ENCODE peak calls at places on chromosome 5, in four cellular contexts. T, R, I and V are unnamed samples.
A peak's percentile ranks its signal among the peaks of the same experiment; 100 is the strongest.

GRCh38 chr5:78162253-78162862 is 132.1 kb downstream of the AP3B1 start:
- DNase-seq in T (no peak), R (peak; percentile 36), I (no peak), V (no peak)

GRCh38 chr5:72752909-72753308 is 63.6 kb upstream of the TNPO1 start:
- DNase-seq in T (no peak), R (no peak), I (no peak), V (no peak)

GRCh38 chr5:149046196-149046829 is 16.5 kb downstream of the SH3TC2 start:
- DNase-seq in T (no peak), R (no peak), I (no peak), V (no peak)

GRCh38 chr5:39578887-39579497 is 154.2 kb upstream of the DAB2 start:
- DNase-seq in T (no peak), R (peak; percentile 34), I (no peak), V (no peak)

GRCh38 chr5:175444060-175444904 is at the start of gene DRD1:
- DNase-seq in T (peak; percentile 57), R (no peak), I (no peak), V (peak; percentile 73)

GRCh38 chr5:74640450-74641013 is at the start of gene ENC1:
- DNase-seq in T (peak; percentile 88), R (peak; percentile 66), I (peak; percentile 75), V (peak; percentile 91)

GRCh38 chr5:72036951-72037350 is 70.3 kb upstream of the MAP1B start:
- DNase-seq in T (no peak), R (peak; percentile 80), I (no peak), V (no peak)

GRCh38 chr5:111656580-111656979 is 100.4 kb downstream of the NREP start:
- DNase-seq in T (no peak), R (no peak), I (no peak), V (no peak)

GRCh38 chr5:134153241-134153640 is 23.5 kb downstream of the SKP1 start:
- DNase-seq in T (no peak), R (no peak), I (no peak), V (no peak)

GRCh38 chr5:137622850-137623249 is 113.0 kb downstream of the KLHL3 start:
- DNase-seq in T (peak; percentile 86), R (peak; percentile 76), I (no peak), V (no peak)

GRCh38 chr5:180304431-180305375 is 12.8 kb upstream of the MAPK9 start:
- DNase-seq in T (no peak), R (no peak), I (no peak), V (no peak)

GRCh38 chr5:15584528-15584927 is 84.5 kb downstream of the FBXL7 start:
- DNase-seq in T (no peak), R (no peak), I (no peak), V (no peak)

GRCh38 chr5:148794729-148795590 is 31.5 kb upstream of the ADRB2 start:
- DNase-seq in T (no peak), R (peak; percentile 87), I (no peak), V (no peak)

GRCh38 chr5:23169660-23170416 is 316.7 kb upstream of the CDH12 start:
- DNase-seq in T (no peak), R (no peak), I (no peak), V (no peak)

GRCh38 chr5:65013141-65013540 is 244.4 kb downstream of the CWC27 start:
- DNase-seq in T (no peak), R (no peak), I (no peak), V (no peak)

GRCh38 chr5:160311491-160312138 is 749 bp downstream of the CCNJL start:
- DNase-seq in T (no peak), R (no peak), I (peak; percentile 18), V (peak; percentile 51)

GRCh38 chr5:55694152-55694830 is 17.8 kb downstream of the SLC38A9 start:
- DNase-seq in T (no peak), R (peak; percentile 37), I (no peak), V (no peak)

GRCh38 chr5:1162729-1163128 is 38.7 kb upstream of the SLC6A19 start:
- DNase-seq in T (no peak), R (no peak), I (no peak), V (no peak)

GRCh38 chr5:150142800-150143724 is 12.6 kb downstream of the PDGFRB start:
- DNase-seq in T (no peak), R (peak; percentile 92), I (peak; percentile 94), V (no peak)

GRCh38 chr5:181237758-181238385 is 5.8 kb downstream of the RACK1 start:
- DNase-seq in T (no peak), R (no peak), I (no peak), V (no peak)

GRCh38 chr5:167964529-167964928 is 326.9 kb upstream of the WWC1 start:
- DNase-seq in T (no peak), R (no peak), I (no peak), V (no peak)

GRCh38 chr5:73438897-73439470 is 9.6 kb downstream of the FOXD1 start:
- DNase-seq in T (no peak), R (no peak), I (no peak), V (no peak)

GRCh38 chr5:83564069-83564749 is 92.7 kb downstream of the VCAN start:
- DNase-seq in T (no peak), R (peak; percentile 54), I (no peak), V (no peak)

GRCh38 chr5:173759696-173760095 is 128.5 kb upstream of the CPEB4 start:
- DNase-seq in T (no peak), R (no peak), I (no peak), V (no peak)
- TF ChIP-seq CTCF in T (no peak), R (no peak), I (no peak), V (no peak)

GRCh38 chr5:28576022-28576421 is 1537.6 kb upstream of the CDH9 start:
- DNase-seq in T (no peak), R (peak; percentile 21), I (no peak), V (no peak)
- TF ChIP-seq CTCF in T (no peak), R (peak; percentile 46), I (no peak), V (peak; percentile 15)

DNA sequence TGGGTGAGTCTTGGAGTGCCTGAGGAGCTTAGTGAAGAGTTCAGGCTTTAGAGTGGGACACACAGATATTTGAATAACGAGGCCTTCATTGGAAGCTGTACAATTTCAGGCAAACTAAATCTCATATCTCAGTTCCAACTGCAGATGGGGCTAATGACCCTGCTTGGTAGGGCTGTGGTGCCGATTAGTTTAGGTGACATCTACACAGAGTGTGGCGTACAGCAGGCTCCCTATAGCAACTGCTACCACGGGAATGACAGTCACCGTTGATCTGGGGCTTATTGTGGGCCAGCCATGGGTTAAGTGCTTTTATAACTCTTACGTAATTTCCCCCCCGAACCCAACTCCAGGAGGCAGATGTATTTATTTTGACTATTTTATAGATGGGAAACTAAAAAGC is 70.8 kb downstream of the FAT2 start:
- DNase-seq in T (no peak), R (no peak), I (no peak), V (no peak)
- TF ChIP-seq CTCF in T (no peak), R (no peak), I (no peak), V (no peak)

GRCh38 chr5:139689631-139690384 is 41.7 kb downstream of the CXXC5 start:
- DNase-seq in T (peak; percentile 74), R (no peak), I (no peak), V (no peak)

GRCh38 chr5:139688712-139689413 is 40.7 kb downstream of the CXXC5 start:
- DNase-seq in T (no peak), R (no peak), I (no peak), V (no peak)

GRCh38 chr5:139692148-139692547 is 44.0 kb downstream of the CXXC5 start:
- DNase-seq in T (no peak), R (no peak), I (no peak), V (no peak)

GRCh38 chr5:139691275-139691629 is 43.1 kb downstream of the CXXC5 start:
- DNase-seq in T (no peak), R (no peak), I (no peak), V (no peak)

GRCh38 chr5:139690385-139691274 is 42.5 kb downstream of the CXXC5 start:
- DNase-seq in T (no peak), R (no peak), I (peak; percentile 75), V (no peak)
- TF ChIP-seq CTCF in T (no peak), R (no peak), I (no peak), V (no peak)

GRCh38 chr5:68286612-68286912 is 71.0 kb downstream of the PIK3R1 start:
- DNase-seq in T (no peak), R (no peak), I (no peak), V (no peak)
- TF ChIP-seq CTCF in T (no peak), R (no peak), I (no peak), V (no peak)

GRCh38 chr5:131509811-131510210 is 125.2 kb downstream of the RAPGEF6 start:
- DNase-seq in T (no peak), R (no peak), I (no peak), V (no peak)

GRCh38 chr5:131513780-131514179 is 121.2 kb downstream of the RAPGEF6 start:
- DNase-seq in T (no peak), R (no peak), I (no peak), V (no peak)

GRCh38 chr5:131515348-131515747 is 119.7 kb downstream of the RAPGEF6 start:
- DNase-seq in T (no peak), R (no peak), I (no peak), V (no peak)

GRCh38 chr5:131511934-131512333 is 123.1 kb downstream of the RAPGEF6 start:
- DNase-seq in T (no peak), R (no peak), I (no peak), V (no peak)

DNA sequence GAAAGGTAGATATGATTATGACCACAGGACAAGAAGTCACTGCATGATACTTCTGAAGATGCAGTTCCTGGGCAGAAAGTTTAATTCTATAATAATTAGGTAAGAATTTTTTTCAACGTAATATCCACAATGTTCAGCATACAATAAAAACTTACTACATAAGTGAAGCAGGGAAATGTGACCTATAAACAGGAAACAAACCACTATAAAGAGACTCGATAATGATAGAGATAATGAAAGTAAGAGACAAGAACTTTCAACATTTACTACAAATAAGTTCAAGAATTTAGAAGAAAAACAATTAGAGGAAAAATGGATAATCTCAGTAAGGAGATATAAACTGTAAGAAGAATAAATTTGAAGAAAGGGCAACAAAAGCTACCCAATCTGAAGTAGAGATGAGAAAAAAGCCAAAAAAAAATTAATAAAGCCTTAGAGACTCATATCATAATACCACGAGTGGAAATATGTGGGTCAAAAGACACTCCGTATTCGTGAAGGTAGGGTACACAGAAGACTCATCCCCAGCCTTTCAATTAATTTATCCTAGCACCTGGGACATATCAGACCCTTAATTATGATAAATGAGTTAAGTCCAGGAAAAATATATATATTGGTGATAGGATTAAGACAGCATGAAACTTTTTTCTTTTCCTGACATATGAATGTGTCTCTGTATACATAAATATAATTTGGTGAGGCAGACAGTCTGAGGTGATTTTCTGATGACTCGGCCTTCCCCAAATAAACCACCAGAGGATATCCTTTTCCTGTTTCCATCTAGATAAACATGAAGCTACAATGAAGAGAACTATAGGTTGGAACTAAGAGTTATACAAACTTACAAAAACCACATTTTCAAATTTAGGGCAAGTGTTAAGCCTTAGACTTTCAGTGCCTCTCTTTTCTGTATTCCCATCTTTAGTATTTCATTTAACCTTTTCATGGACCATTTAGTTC is 120.4 kb downstream of the RAPGEF6 start:
- DNase-seq in T (no peak), R (peak; percentile 44), I (no peak), V (no peak)
- TF ChIP-seq CTCF in T (no peak), R (no peak), I (no peak), V (no peak)